ENCODE peak calls at places on chromosomes 16 and 17, in nine cellular contexts. One of them, this sample, is unnamed.

GRCh38 chr17:82338858-82339633 is 5.5 kb upstream of the SECTM1 start:
- DNase-seq in GM06990: no peak
- DNase-seq in upper lobe of right lung: no peak
- DNase-seq in A549: peak
- DNase-seq in stomach: peak
- DNase-seq in body of pancreas: peak
- DNase-seq in hepatocyte: peak
- DNase-seq in Calu3: peak
- DNase-seq in WTC11: peak
- DNase-seq in this sample: no peak

GRCh38 chr16:719815-720506 is 985 bp upstream of the ANTKMT start:
- DNase-seq in A549: peak
- DNase-seq in stomach: no peak
- DNase-seq in WTC11: no peak
- DNase-seq in Calu3: peak
- DNase-seq in GM06990: no peak
- DNase-seq in hepatocyte: no peak
- DNase-seq in upper lobe of right lung: no peak
- DNase-seq in body of pancreas: no peak
- DNase-seq in this sample: no peak

GRCh38 chr17:225551-225950 is 44.1 kb upstream of the DOC2B start:
- DNase-seq in Calu3: no peak
- DNase-seq in A549: no peak
- DNase-seq in body of pancreas: no peak
- DNase-seq in GM06990: no peak
- DNase-seq in hepatocyte: no peak
- DNase-seq in WTC11: no peak
- DNase-seq in stomach: no peak
- DNase-seq in upper lobe of right lung: peak
- DNase-seq in this sample: no peak

GRCh38 chr16:89150090-89150835 is 21.3 kb upstream of the CDH15 start:
- DNase-seq in hepatocyte: no peak
- DNase-seq in body of pancreas: no peak
- DNase-seq in GM06990: no peak
- DNase-seq in WTC11: no peak
- DNase-seq in upper lobe of right lung: peak
- DNase-seq in Calu3: no peak
- DNase-seq in A549: no peak
- DNase-seq in stomach: no peak
- DNase-seq in this sample: no peak

GRCh38 chr17:72401883-72402726 is 281.3 kb downstream of the SOX9 start:
- DNase-seq in stomach: no peak
- DNase-seq in body of pancreas: no peak
- DNase-seq in hepatocyte: no peak
- DNase-seq in Calu3: no peak
- DNase-seq in upper lobe of right lung: no peak
- DNase-seq in GM06990: no peak
- DNase-seq in WTC11: no peak
- DNase-seq in A549: no peak
- DNase-seq in this sample: no peak

GRCh38 chr17:6474906-6475305 is 30.7 kb downstream of the PIMREG start:
- DNase-seq in Calu3: no peak
- DNase-seq in GM06990: no peak
- DNase-seq in hepatocyte: peak
- DNase-seq in A549: no peak
- DNase-seq in body of pancreas: no peak
- DNase-seq in upper lobe of right lung: no peak
- DNase-seq in WTC11: no peak
- DNase-seq in stomach: no peak
- DNase-seq in this sample: no peak

GRCh38 chr16:73730496-73731090 is 566.0 kb upstream of the PSMD7 start:
- DNase-seq in A549: no peak
- DNase-seq in GM06990: no peak
- DNase-seq in body of pancreas: no peak
- DNase-seq in Calu3: no peak
- DNase-seq in upper lobe of right lung: no peak
- DNase-seq in WTC11: no peak
- DNase-seq in stomach: no peak
- DNase-seq in hepatocyte: no peak
- DNase-seq in this sample: no peak

GRCh38 chr16:19085679-19086200 is 18.3 kb downstream of the COQ7 start:
- DNase-seq in stomach: peak
- DNase-seq in A549: no peak
- DNase-seq in body of pancreas: peak
- DNase-seq in Calu3: peak
- DNase-seq in WTC11: no peak
- DNase-seq in hepatocyte: peak
- DNase-seq in GM06990: no peak
- DNase-seq in upper lobe of right lung: no peak
- DNase-seq in this sample: no peak

GRCh38 chr17:82287849-82288601 is 14.5 kb upstream of the CSNK1D start:
- DNase-seq in stomach: peak
- DNase-seq in hepatocyte: no peak
- DNase-seq in A549: peak
- DNase-seq in GM06990: no peak
- DNase-seq in WTC11: no peak
- DNase-seq in Calu3: peak
- DNase-seq in body of pancreas: peak
- DNase-seq in upper lobe of right lung: peak
- DNase-seq in this sample: no peak

GRCh38 chr16:68380676-68381362 is 67.5 kb downstream of the SMPD3 start:
- DNase-seq in GM06990: no peak
- DNase-seq in upper lobe of right lung: no peak
- DNase-seq in stomach: no peak
- DNase-seq in WTC11: no peak
- DNase-seq in Calu3: no peak
- DNase-seq in A549: no peak
- DNase-seq in body of pancreas: no peak
- DNase-seq in hepatocyte: no peak
- DNase-seq in this sample: no peak

GRCh38 chr17:43595466-43595865 is 49.3 kb upstream of the ETV4 start:
- DNase-seq in A549: no peak
- DNase-seq in upper lobe of right lung: no peak
- DNase-seq in stomach: no peak
- DNase-seq in Calu3: no peak
- DNase-seq in GM06990: no peak
- DNase-seq in body of pancreas: no peak
- DNase-seq in WTC11: no peak
- DNase-seq in hepatocyte: no peak
- DNase-seq in this sample: no peak

GRCh38 chr16:50166511-50167500 is 13.7 kb downstream of the TENT4B start:
- DNase-seq in stomach: no peak
- DNase-seq in body of pancreas: no peak
- DNase-seq in A549: no peak
- DNase-seq in upper lobe of right lung: no peak
- DNase-seq in GM06990: no peak
- DNase-seq in Calu3: no peak
- DNase-seq in WTC11: no peak
- DNase-seq in hepatocyte: no peak
- DNase-seq in this sample: no peak

GRCh38 chr17:51486885-51487520 is 226.7 kb downstream of the UTP18 start:
- DNase-seq in GM06990: no peak
- DNase-seq in Calu3: no peak
- DNase-seq in stomach: no peak
- DNase-seq in A549: no peak
- DNase-seq in upper lobe of right lung: no peak
- DNase-seq in WTC11: no peak
- DNase-seq in body of pancreas: no peak
- DNase-seq in hepatocyte: no peak
- DNase-seq in this sample: no peak

GRCh38 chr17:73068322-73069153 is 23.9 kb downstream of the SLC39A11 start:
- DNase-seq in WTC11: no peak
- DNase-seq in Calu3: peak
- DNase-seq in hepatocyte: peak
- DNase-seq in body of pancreas: peak
- DNase-seq in stomach: no peak
- DNase-seq in upper lobe of right lung: no peak
- DNase-seq in A549: peak
- DNase-seq in GM06990: no peak
- DNase-seq in this sample: peak

GRCh38 chr17:74840989-74841666 is 18.6 kb downstream of the GRIN2C start:
- DNase-seq in stomach: no peak
- DNase-seq in body of pancreas: peak
- DNase-seq in A549: no peak
- DNase-seq in hepatocyte: no peak
- DNase-seq in WTC11: no peak
- DNase-seq in GM06990: no peak
- DNase-seq in Calu3: no peak
- DNase-seq in upper lobe of right lung: no peak
- DNase-seq in this sample: no peak

GRCh38 chr17:13024526-13025263 is 6.9 kb upstream of the ELAC2 start:
- DNase-seq in stomach: peak
- DNase-seq in body of pancreas: peak
- DNase-seq in upper lobe of right lung: peak
- DNase-seq in A549: peak
- DNase-seq in GM06990: peak
- DNase-seq in hepatocyte: peak
- DNase-seq in WTC11: peak
- DNase-seq in Calu3: peak
- DNase-seq in this sample: peak

GRCh38 chr17:78806451-78806850 is 24.4 kb upstream of the CYTH1 start:
- DNase-seq in body of pancreas: peak
- DNase-seq in GM06990: no peak
- DNase-seq in hepatocyte: no peak
- DNase-seq in Calu3: no peak
- DNase-seq in WTC11: no peak
- DNase-seq in upper lobe of right lung: no peak
- DNase-seq in stomach: no peak
- DNase-seq in A549: peak
- DNase-seq in this sample: no peak

GRCh38 chr17:40303009-40303657 is 5.8 kb upstream of the RARA start:
- DNase-seq in WTC11: peak
- DNase-seq in upper lobe of right lung: no peak
- DNase-seq in body of pancreas: peak
- DNase-seq in A549: peak
- DNase-seq in GM06990: no peak
- DNase-seq in stomach: peak
- DNase-seq in hepatocyte: peak
- DNase-seq in Calu3: peak
- DNase-seq in this sample: no peak

GRCh38 chr17:29778936-29779811 is 150.9 kb downstream of the SSH2 start:
- DNase-seq in body of pancreas: peak
- DNase-seq in upper lobe of right lung: peak
- DNase-seq in GM06990: peak
- DNase-seq in Calu3: peak
- DNase-seq in WTC11: peak
- DNase-seq in hepatocyte: peak
- DNase-seq in stomach: peak
- DNase-seq in A549: peak
- DNase-seq in this sample: peak

GRCh38 chr17:7922499-7923289 is 6.6 kb upstream of the RNF227 start:
- DNase-seq in hepatocyte: peak
- DNase-seq in A549: peak
- DNase-seq in WTC11: peak
- DNase-seq in upper lobe of right lung: peak
- DNase-seq in GM06990: peak
- DNase-seq in stomach: peak
- DNase-seq in Calu3: peak
- DNase-seq in body of pancreas: peak
- DNase-seq in this sample: peak

GRCh38 chr17:74455025-74455585 is 11.3 kb upstream of the CD300A start:
- DNase-seq in Calu3: no peak
- DNase-seq in GM06990: no peak
- DNase-seq in A549: no peak
- DNase-seq in body of pancreas: no peak
- DNase-seq in stomach: no peak
- DNase-seq in WTC11: no peak
- DNase-seq in hepatocyte: no peak
- DNase-seq in upper lobe of right lung: no peak
- DNase-seq in this sample: peak

GRCh38 chr16:58654456-58655214 is 25.0 kb upstream of the CNOT1 start:
- DNase-seq in upper lobe of right lung: no peak
- DNase-seq in body of pancreas: no peak
- DNase-seq in WTC11: no peak
- DNase-seq in stomach: no peak
- DNase-seq in GM06990: no peak
- DNase-seq in hepatocyte: no peak
- DNase-seq in Calu3: no peak
- DNase-seq in A549: no peak
- DNase-seq in this sample: no peak

GRCh38 chr16:55035037-55035436 is 104.4 kb downstream of the IRX5 start:
- DNase-seq in Calu3: peak
- DNase-seq in GM06990: no peak
- DNase-seq in upper lobe of right lung: no peak
- DNase-seq in hepatocyte: peak
- DNase-seq in stomach: peak
- DNase-seq in A549: peak
- DNase-seq in WTC11: peak
- DNase-seq in body of pancreas: peak
- DNase-seq in this sample: peak
- TF ChIP-seq CTCF in Calu3: peak
- TF ChIP-seq CTCF in GM06990: peak
- TF ChIP-seq CTCF in upper lobe of right lung: peak
- TF ChIP-seq CTCF in hepatocyte: peak
- TF ChIP-seq CTCF in stomach: no peak
- TF ChIP-seq CTCF in A549: peak
- TF ChIP-seq CTCF in WTC11: peak
- TF ChIP-seq CTCF in body of pancreas: peak
- TF ChIP-seq CTCF in this sample: peak

GRCh38 chr17:58270476-58271290 is 10.1 kb downstream of the MPO start:
- DNase-seq in A549: no peak
- DNase-seq in body of pancreas: no peak
- DNase-seq in Calu3: no peak
- DNase-seq in stomach: peak
- DNase-seq in WTC11: peak
- DNase-seq in hepatocyte: no peak
- DNase-seq in GM06990: no peak
- DNase-seq in upper lobe of right lung: peak
- DNase-seq in this sample: no peak
- TF ChIP-seq CTCF in A549: no peak
- TF ChIP-seq CTCF in body of pancreas: no peak
- TF ChIP-seq CTCF in Calu3: no peak
- TF ChIP-seq CTCF in stomach: no peak
- TF ChIP-seq CTCF in WTC11: peak
- TF ChIP-seq CTCF in hepatocyte: no peak
- TF ChIP-seq CTCF in GM06990: peak
- TF ChIP-seq CTCF in upper lobe of right lung: peak
- TF ChIP-seq CTCF in this sample: no peak

GRCh38 chr16:3938471-3938842 is 57.9 kb upstream of the CREBBP start:
- DNase-seq in GM06990: no peak
- DNase-seq in A549: no peak
- DNase-seq in Calu3: no peak
- DNase-seq in stomach: no peak
- DNase-seq in hepatocyte: no peak
- DNase-seq in WTC11: no peak
- DNase-seq in body of pancreas: no peak
- DNase-seq in upper lobe of right lung: peak
- DNase-seq in this sample: no peak
- TF ChIP-seq CTCF in GM06990: no peak
- TF ChIP-seq CTCF in A549: no peak
- TF ChIP-seq CTCF in Calu3: no peak
- TF ChIP-seq CTCF in stomach: no peak
- TF ChIP-seq CTCF in hepatocyte: no peak
- TF ChIP-seq CTCF in WTC11: no peak
- TF ChIP-seq CTCF in body of pancreas: no peak
- TF ChIP-seq CTCF in upper lobe of right lung: no peak
- TF ChIP-seq CTCF in this sample: no peak

DNA sequence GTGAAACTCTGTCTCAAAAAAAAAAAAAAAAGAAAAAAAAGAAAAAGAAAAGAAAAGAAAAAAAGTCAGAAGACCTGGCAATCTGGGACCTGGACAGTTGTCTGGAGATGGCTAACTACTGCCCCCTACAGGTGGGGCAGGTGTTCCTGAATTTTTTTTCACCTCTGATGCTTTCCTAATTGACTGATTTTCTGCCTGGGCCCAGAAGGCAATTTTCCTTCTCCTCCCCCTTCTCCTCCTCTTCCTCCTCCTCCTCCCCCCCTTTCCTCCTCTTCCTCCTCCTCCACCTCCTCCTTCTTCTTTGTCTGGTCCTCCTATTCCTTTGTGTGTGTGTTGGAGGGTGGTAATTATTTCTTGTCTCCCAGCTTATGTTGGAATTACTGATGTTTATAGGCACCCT is 26.7 kb downstream of the IRX5 start:
- DNase-seq in upper lobe of right lung: no peak
- DNase-seq in A549: peak
- DNase-seq in GM06990: no peak
- DNase-seq in hepatocyte: peak
- DNase-seq in WTC11: peak
- DNase-seq in body of pancreas: peak
- DNase-seq in Calu3: peak
- DNase-seq in stomach: peak
- DNase-seq in this sample: no peak
- TF ChIP-seq CTCF in upper lobe of right lung: peak
- TF ChIP-seq CTCF in A549: peak
- TF ChIP-seq CTCF in GM06990: peak
- TF ChIP-seq CTCF in hepatocyte: peak
- TF ChIP-seq CTCF in WTC11: peak
- TF ChIP-seq CTCF in body of pancreas: peak
- TF ChIP-seq CTCF in Calu3: peak
- TF ChIP-seq CTCF in stomach: peak
- TF ChIP-seq CTCF in this sample: peak